ENCODE peak calls at places on chromosome 22, in eight cellular contexts. W is SK-N-SH, T is HL-60, S is endothelial cell of umbilical vein, E is GM23338, R is HCT116, P is sigmoid colon, O is vagina. J is an unnamed sample.

GRCh38 chr22:47797546-47797945 is 1035.1 kb downstream of the TBC1D22A start:
- DNase-seq in W (no peak), T (no peak), S (no peak), E (no peak), R (no peak), P (no peak), O (peak; percentile 56), J (peak; percentile 9)

GRCh38 chr22:47367993-47368945 is 605.8 kb downstream of the TBC1D22A start:
- DNase-seq in W (no peak), T (no peak), S (no peak), E (no peak), R (no peak), P (no peak), O (no peak), J (peak; percentile 48)

GRCh38 chr22:30861688-30862552 is 106.7 kb downstream of the MORC2 start:
- DNase-seq in W (peak; percentile 25), T (no peak), S (no peak), E (no peak), R (no peak), P (no peak), O (peak; percentile 20), J (peak; percentile 39)

GRCh38 chr22:46319319-46319718 is 16.2 kb upstream of the TRMU start:
- DNase-seq in W (no peak), T (no peak), S (no peak), E (no peak), R (no peak), P (no peak), O (no peak), J (peak; percentile 54)

GRCh38 chr22:27754247-27754887 is 47.2 kb downstream of the MN1 start:
- DNase-seq in W (no peak), T (no peak), S (no peak), E (no peak), R (no peak), P (no peak), O (no peak), J (peak; percentile 59)

GRCh38 chr22:36470162-36470993 is 11.1 kb downstream of the TXN2 start:
- DNase-seq in W (peak; percentile 82), T (peak; percentile 82), S (peak; percentile 81), E (peak; percentile 93), R (peak; percentile 60), P (peak; percentile 95), O (no peak), J (peak; percentile 95)

GRCh38 chr22:26650722-26651421 is 6.5 kb upstream of the MIAT start:
- DNase-seq in W (no peak), T (no peak), S (no peak), E (no peak), R (no peak), P (no peak), O (no peak), J (no peak)

GRCh38 chr22:20304646-20305045 is 15.2 kb downstream of the DGCR6L start:
- DNase-seq in W (no peak), T (no peak), S (no peak), E (no peak), R (no peak), P (no peak), O (no peak), J (no peak)

GRCh38 chr22:50507991-50508884 is at the start of gene NCAPH2:
- DNase-seq in W (peak; percentile 100), T (peak; percentile 92), S (peak; percentile 97), E (peak; percentile 98), R (peak; percentile 94), P (peak; percentile 98), O (no peak), J (peak; percentile 99)

GRCh38 chr22:50507421-50507990 is at the start of gene LMF2:
- DNase-seq in W (peak; percentile 98), T (peak; percentile 67), S (peak; percentile 76), E (peak; percentile 83), R (no peak), P (peak; percentile 94), O (no peak), J (peak; percentile 99)

GRCh38 chr22:50505776-50506610 is 1.5 kb downstream of the LMF2 start:
- DNase-seq in W (no peak), T (no peak), S (no peak), E (no peak), R (no peak), P (peak; percentile 66), O (peak; percentile 87), J (peak; percentile 87)

GRCh38 chr22:50506611-50507420 is 686 bp downstream of the LMF2 start:
- DNase-seq in W (no peak), T (no peak), S (no peak), E (no peak), R (no peak), P (peak; percentile 82), O (no peak), J (peak; percentile 91)

DNA sequence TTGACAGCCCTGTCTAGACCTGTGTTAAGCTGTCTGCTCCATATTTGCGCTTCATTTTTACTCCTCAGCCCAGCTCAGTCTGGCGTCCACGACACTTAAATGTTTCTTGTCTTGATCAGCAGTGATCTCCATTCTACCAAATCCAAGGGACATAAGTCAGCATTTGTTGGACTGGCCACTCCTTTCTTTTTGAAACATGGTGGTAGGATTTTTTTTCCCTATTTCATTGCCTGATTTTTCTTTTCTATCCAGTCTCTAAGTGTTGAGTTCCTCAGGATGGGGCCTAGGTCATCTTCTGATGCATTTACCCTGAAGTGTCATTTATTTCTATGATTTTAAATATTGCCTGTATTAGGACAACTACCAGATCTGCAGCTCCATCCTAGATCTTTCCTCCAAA is 873 bp downstream of the NCAPH2 start:
- DNase-seq in W (no peak), T (no peak), S (no peak), E (no peak), R (no peak), P (no peak), O (no peak), J (no peak)
- TF ChIP-seq POLR2AphosphoS5 in W (no peak), T (no peak), S (no peak), E (no peak), R (no peak), P (no peak), O (no peak), J (no peak)

GRCh38 chr22:42265321-42265720 is 5.1 kb downstream of the TCF20 start:
- DNase-seq in W (no peak), T (no peak), S (no peak), E (no peak), R (no peak), P (no peak), O (no peak), J (no peak)

GRCh38 chr22:42263944-42264343 is 6.5 kb downstream of the TCF20 start:
- DNase-seq in W (no peak), T (no peak), S (no peak), E (no peak), R (no peak), P (peak; percentile 20), O (no peak), J (no peak)

GRCh38 chr22:42258126-42258525 is 12.3 kb downstream of the TCF20 start:
- DNase-seq in W (no peak), T (no peak), S (no peak), E (no peak), R (no peak), P (peak; percentile 37), O (no peak), J (no peak)

GRCh38 chr22:42261266-42261665 is 9.2 kb downstream of the TCF20 start:
- DNase-seq in W (no peak), T (no peak), S (no peak), E (no peak), R (no peak), P (no peak), O (no peak), J (no peak)

GRCh38 chr22:42262964-42263363 is 7.5 kb downstream of the TCF20 start:
- DNase-seq in W (no peak), T (no peak), S (no peak), E (no peak), R (no peak), P (peak; percentile 15), O (no peak), J (no peak)
- H3K4me3 ChIP-seq in W (no peak overlapping the region), T (no peak overlapping the region), S (no peak overlapping the region), E (no peak overlapping the region), R (no peak overlapping the region), P (no peak overlapping the region), O (no peak overlapping the region), J (no peak overlapping the region)

GRCh38 chr22:44449683-44450425 is 48.2 kb downstream of the RTL6 start:
- DNase-seq in W (no peak), T (no peak), S (no peak), E (no peak), R (no peak), P (no peak), O (no peak), J (peak; percentile 67)

GRCh38 chr22:44451016-44451415 is 47.0 kb downstream of the RTL6 start:
- DNase-seq in W (no peak), T (no peak), S (no peak), E (no peak), R (no peak), P (no peak), O (no peak), J (peak; percentile 39)

GRCh38 chr22:44448271-44448780 is 49.7 kb downstream of the RTL6 start:
- DNase-seq in W (peak; percentile 49), T (no peak), S (no peak), E (no peak), R (no peak), P (peak; percentile 91), O (no peak), J (peak; percentile 68)

GRCh38 chr22:44450503-44450902 is 47.5 kb downstream of the RTL6 start:
- DNase-seq in W (no peak), T (no peak), S (no peak), E (no peak), R (no peak), P (no peak), O (no peak), J (peak; percentile 51)

GRCh38 chr22:44449061-44449682 is 48.9 kb downstream of the RTL6 start:
- DNase-seq in W (no peak), T (peak; percentile 17), S (no peak), E (no peak), R (no peak), P (no peak), O (no peak), J (peak; percentile 34)
- H3K27ac ChIP-seq in W (no peak overlapping the region), T (no peak overlapping the region), S (no peak overlapping the region), E (no peak overlapping the region), R (no peak overlapping the region), P (no peak overlapping the region), O (peak overlapping the region; percentile 6), J (no peak overlapping the region)

GRCh38 chr22:37503850-37504249 is 15.4 kb downstream of the CARD10 start:
- DNase-seq in W (no peak), T (no peak), S (peak; percentile 44), E (no peak), R (no peak), P (no peak), O (no peak), J (no peak)

GRCh38 chr22:37503183-37503683 is 16.0 kb downstream of the CARD10 start:
- DNase-seq in W (no peak), T (no peak), S (no peak), E (no peak), R (no peak), P (no peak), O (no peak), J (no peak)

GRCh38 chr22:37501610-37502341 is 15.6 kb upstream of the MFNG start:
- DNase-seq in W (no peak), T (no peak), S (peak; percentile 92), E (no peak), R (no peak), P (no peak), O (no peak), J (no peak)

GRCh38 chr22:37501176-37501609 is 15.0 kb upstream of the MFNG start:
- DNase-seq in W (no peak), T (no peak), S (peak; percentile 47), E (no peak), R (no peak), P (no peak), O (no peak), J (no peak)

DNA sequence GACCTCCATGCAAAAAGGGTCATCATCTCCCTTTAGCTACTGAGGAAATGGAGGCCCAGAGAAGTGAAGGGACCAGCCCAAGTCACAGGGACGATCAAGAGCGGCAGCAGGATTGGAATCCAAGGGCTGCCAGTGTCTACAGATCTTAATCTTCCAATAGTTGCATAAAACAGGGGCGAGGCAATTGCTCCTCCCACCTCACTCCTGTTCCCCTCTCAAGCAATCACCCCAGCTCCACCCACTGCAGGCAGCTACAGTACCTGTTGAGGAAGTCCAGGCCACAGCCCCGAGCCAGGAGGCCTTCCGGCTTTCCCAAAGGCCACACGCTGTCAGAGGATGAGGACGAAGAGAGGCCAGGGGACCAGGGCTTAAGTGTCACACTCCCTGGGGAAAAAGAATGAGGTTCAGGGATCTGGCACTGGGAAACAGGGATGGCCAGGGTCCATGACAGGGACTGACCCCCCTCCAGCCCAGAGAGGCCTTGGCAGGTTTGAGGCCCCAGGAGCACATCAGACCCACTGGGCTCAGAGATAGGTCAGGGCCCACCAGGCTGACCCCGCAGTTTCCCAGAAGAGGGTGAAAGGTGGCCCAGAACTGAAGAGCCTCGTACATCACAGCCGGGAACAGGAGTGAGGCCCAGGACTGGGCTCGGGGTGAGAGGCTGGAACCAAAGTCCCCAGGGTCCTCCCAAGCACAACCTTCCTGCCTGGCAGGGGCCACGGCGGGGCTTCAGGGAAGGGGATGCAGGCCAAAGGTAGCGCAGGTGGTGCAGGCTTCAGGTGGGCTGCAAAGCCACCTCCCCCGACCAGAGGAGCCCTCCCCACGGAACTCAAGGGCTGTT is 16.4 kb upstream of the MFNG start:
- DNase-seq in W (no peak), T (no peak), S (no peak), E (no peak), R (no peak), P (no peak), O (no peak), J (no peak)
- TF ChIP-seq POLR2AphosphoS5 in W (no peak), T (no peak), S (no peak), E (no peak), R (no peak), P (no peak), O (no peak), J (no peak)

J was measured in spleen.